ENCODE peak calls at places on chromosomes 4 and X, in five cellular contexts. E is transverse colon, C is kidney, V is astrocyte of the cerebellum, J is fibroblast of lung. X is an unnamed sample.
A peak's percentile ranks its signal among the peaks of the same experiment; 100 is the strongest.

GRCh38 chr4:4842476-4843441 is 16.7 kb upstream of the MSX1 start:
- DNase-seq in C (no peak), V (no peak), J (no peak), E (no peak), X (no peak)

GRCh38 chr4:127219247-127219646 is 413.5 kb upstream of the INTU start:
- DNase-seq in E (no peak), V (no peak), C (no peak), J (no peak), X (no peak)

GRCh38 chr4:20592666-20593065 is 107.6 kb upstream of the PACRGL start:
- DNase-seq in C (no peak), J (peak; percentile 56), V (no peak), E (no peak), X (no peak)

GRCh38 chr4:151359576-151359975 is 34.2 kb upstream of the SH3D19 start:
- DNase-seq in V (no peak), J (no peak), C (no peak), E (peak; percentile 80), X (no peak)

GRCh38 chrX:1387141-1387776 is 4.7 kb downstream of the SLC25A6 start:
- DNase-seq in V (no peak), C (peak; percentile 81), E (no peak), J (no peak), X (no peak)

GRCh38 chr4:155085843-155086530 is 122.4 kb upstream of the NPY2R start:
- DNase-seq in C (no peak), E (no peak), J (peak; percentile 49), V (peak; percentile 29), X (no peak)

GRCh38 chr4:17347445-17347844 is 164.4 kb downstream of the QDPR start:
- DNase-seq in C (no peak), E (no peak), V (peak; percentile 11), J (peak; percentile 28), X (no peak)

GRCh38 chrX:144494069-144494468 is 610.2 kb downstream of the UBE2NL start:
- DNase-seq in E (no peak), J (no peak), C (no peak), V (no peak), X (no peak)

GRCh38 chr4:16626945-16627344 is 271.5 kb downstream of the LDB2 start:
- DNase-seq in C (no peak), V (peak; percentile 70), J (peak; percentile 96), E (no peak), X (no peak)

GRCh38 chr4:174669278-174669677 is 147.0 kb upstream of the HPGD start:
- DNase-seq in V (peak; percentile 67), J (peak; percentile 80), E (no peak), C (no peak), X (no peak)

GRCh38 chr4:87078987-87079469 is 141.4 kb downstream of the KLHL8 start:
- DNase-seq in C (no peak), E (no peak), V (no peak), J (peak; percentile 92), X (no peak)

GRCh38 chrX:43949669-43950068 is 23.5 kb downstream of the NDP start:
- DNase-seq in J (no peak), C (peak; percentile 73), E (peak; percentile 22), V (no peak), X (peak; percentile 23)

GRCh38 chr4:145851516-145852201 is 87.0 kb downstream of the ZNF827 start:
- DNase-seq in E (no peak), J (no peak), V (no peak), C (no peak), X (no peak)

GRCh38 chr4:99078336-99078735 is 10.3 kb downstream of the ADH5 start:
- DNase-seq in J (no peak), C (no peak), E (no peak), V (no peak), X (no peak)

GRCh38 chr4:2141762-2142520 is 82.8 kb downstream of the NAT8L start:
- DNase-seq in J (peak; percentile 10), C (no peak), E (no peak), V (no peak), X (no peak)

GRCh38 chrX:2907295-2907694 is 21.8 kb downstream of the ARSD start:
- DNase-seq in J (no peak), V (no peak), E (no peak), C (no peak), X (no peak)

GRCh38 chr4:6270691-6271121 is 1.1 kb downstream of the WFS1 start:
- DNase-seq in E (no peak), V (no peak), J (peak; percentile 51), C (peak; percentile 63), X (no peak)

GRCh38 chr4:42768125-42768748 is 111.3 kb upstream of the ATP8A1 start:
- DNase-seq in C (no peak), V (no peak), E (peak; percentile 12), J (no peak), X (peak; percentile 6)

GRCh38 chr4:53510981-53511380 is 80.3 kb downstream of the LNX1 start:
- DNase-seq in V (no peak), E (no peak), J (no peak), C (no peak), X (no peak)

GRCh38 chrX:104922206-104922621 is 298.3 kb downstream of the TEX13A start:
- DNase-seq in E (peak; percentile 75), C (no peak), J (peak; percentile 54), V (peak; percentile 58), X (peak; percentile 50)

GRCh38 chr4:2276581-2277325 is 14.8 kb upstream of the MXD4 start:
- DNase-seq in C (peak; percentile 38), E (no peak), V (no peak), J (no peak), X (no peak)

GRCh38 chr4:101348367-101348827 is 1.1 kb upstream of the PPP3CA start:
- DNase-seq in J (no peak), C (no peak), V (no peak), E (no peak), X (no peak)

GRCh38 chr4:3767569-3768288 is 1.5 kb downstream of the ADRA2C start:
- DNase-seq in C (no peak), V (no peak), E (peak; percentile 15), J (no peak), X (no peak)

GRCh38 chr4:10587697-10588096 is 96.9 kb downstream of the CLNK start:
- DNase-seq in C (no peak), J (peak; percentile 22), V (no peak), E (no peak), X (peak; percentile 61)

GRCh38 chrX:104370089-104370488 is 115.4 kb upstream of the ESX1 start:
- DNase-seq in E (no peak), C (no peak), V (no peak), J (no peak), X (no peak)

GRCh38 chr4:78910612-78911011 is 28.6 kb downstream of the PAQR3 start:
- DNase-seq in E (no peak), V (no peak), J (no peak), C (no peak), X (no peak)

GRCh38 chrX:70088281-70088680 is 26.0 kb downstream of the OTUD6A start:
- DNase-seq in C (no peak), E (no peak), J (peak; percentile 19), V (no peak), X (no peak)

GRCh38 chrX:119755981-119756533 is 2.3 kb upstream of the SOWAHD start:
- DNase-seq in C (no peak), V (no peak), J (peak; percentile 59), E (peak; percentile 51), X (peak; percentile 45)

GRCh38 chr4:12146349-12146748 is 717.7 kb upstream of the HS3ST1 start:
- DNase-seq in C (no peak), V (no peak), J (no peak), E (no peak), X (no peak)

GRCh38 chr4:42357325-42357724 is 40.0 kb upstream of the SHISA3 start:
- DNase-seq in C (peak; percentile 32), E (no peak), J (no peak), V (no peak), X (no peak)

GRCh38 chr4:161133877-161134276 is 1029.9 kb downstream of the FSTL5 start:
- DNase-seq in E (no peak), C (no peak), J (no peak), V (no peak), X (no peak)
- H3K4me3 ChIP-seq in E (no peak overlapping the region), C (no peak overlapping the region), J (no peak overlapping the region), V (no peak overlapping the region), X (no peak overlapping the region)

DNA sequence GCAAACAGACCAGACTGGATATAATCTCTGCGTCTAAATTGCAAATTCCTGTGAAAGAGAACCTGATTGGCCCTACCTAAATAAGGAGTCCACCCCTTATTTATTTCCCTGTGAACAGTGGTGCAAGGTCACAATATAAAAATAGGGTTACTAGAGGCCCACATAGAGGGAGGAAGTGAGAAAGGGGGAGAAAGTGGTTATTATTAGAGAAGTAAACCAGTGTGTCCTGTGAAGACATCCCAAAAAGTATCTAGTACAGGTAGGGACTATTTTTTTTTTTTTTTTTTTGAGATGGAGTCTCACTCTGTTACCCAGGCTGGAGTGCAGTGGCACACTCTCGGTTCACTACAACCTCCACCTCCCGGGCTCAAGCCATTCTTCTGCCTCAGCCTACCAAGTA is 15.0 kb upstream of the FRYL start:
- DNase-seq in J (no peak), E (no peak), V (no peak), C (no peak), X (no peak)
- H3K4me3 ChIP-seq in J (no peak overlapping the region), E (no peak overlapping the region), V (no peak overlapping the region), C (no peak overlapping the region), X (no peak overlapping the region)

GRCh38 chrX:19514791-19515614 is at the start of gene MAP3K15:
- DNase-seq in V (no peak), E (peak; percentile 14), J (no peak), C (peak; percentile 70), X (no peak)
- H3K4me3 ChIP-seq in V (peak within 1 kb of the TSS; percentile 9), E (peak within 1 kb of the TSS; percentile 29), J (no peak within 1 kb of the TSS), C (peak within 1 kb of the TSS; percentile 41), X (no peak within 1 kb of the TSS)

GRCh38 chr4:36244257-36245084 is at the start of gene ARAP2:
- DNase-seq in J (peak; percentile 12), V (no peak), E (peak; percentile 67), C (peak; percentile 87), X (peak; percentile 59)

GRCh38 chr4:36243355-36244256 is 708 bp downstream of the ARAP2 start:
- DNase-seq in C (no peak), J (peak; percentile 16), V (no peak), E (peak; percentile 55), X (peak; percentile 25)

GRCh38 chr4:36242629-36243354 is 1.5 kb downstream of the ARAP2 start:
- DNase-seq in E (no peak), V (no peak), C (no peak), J (peak; percentile 3), X (no peak)

GRCh38 chr4:36237366-36238353 is 6.7 kb downstream of the ARAP2 start:
- DNase-seq in V (no peak), J (no peak), E (no peak), C (no peak), X (no peak)

GRCh38 chr4:36241771-36242170 is 2.5 kb downstream of the ARAP2 start:
- DNase-seq in C (no peak), J (peak; percentile 1), E (no peak), V (no peak), X (no peak)
- H3K4me3 ChIP-seq in C (peak overlapping the region; percentile 76), J (no peak overlapping the region), E (peak overlapping the region; percentile 21), V (no peak overlapping the region), X (peak overlapping the region; percentile 93)

X was measured in CD8-positive, alpha-beta T cell.